ENCODE peak calls at places on chromosomes 13 and 19, in four cellular contexts. One of them, this sample, is unnamed.

GRCh38 chr13:50208826-50209335 is 193.6 kb downstream of the KCNRG start:
- DNase-seq in NCI-H1092: no peak
- DNase-seq in GM12865: peak
- DNase-seq in RWPE1: no peak
- DNase-seq in this sample: no peak

GRCh38 chr13:94479559-94480095 is at the start of gene DCT:
- DNase-seq in GM12865: no peak
- DNase-seq in RWPE1: no peak
- DNase-seq in NCI-H1092: peak
- DNase-seq in this sample: no peak

GRCh38 chr19:13463296-13463695 is 43.0 kb downstream of the CACNA1A start:
- DNase-seq in NCI-H1092: no peak
- DNase-seq in GM12865: peak
- DNase-seq in RWPE1: peak
- DNase-seq in this sample: no peak

GRCh38 chr13:113168211-113168610 is 9.8 kb downstream of the PROZ start:
- DNase-seq in RWPE1: no peak
- DNase-seq in GM12865: no peak
- DNase-seq in NCI-H1092: no peak
- DNase-seq in this sample: no peak

GRCh38 chr19:15330801-15331418 is 1.4 kb downstream of the BRD4 start:
- DNase-seq in NCI-H1092: no peak
- DNase-seq in RWPE1: peak
- DNase-seq in GM12865: peak
- DNase-seq in this sample: no peak

GRCh38 chr13:105035092-105035491 is 1500.4 kb downstream of the EFNB2 start:
- DNase-seq in RWPE1: no peak
- DNase-seq in GM12865: no peak
- DNase-seq in NCI-H1092: no peak
- DNase-seq in this sample: no peak

GRCh38 chr13:44605275-44605674 is 29.1 kb upstream of the TSC22D1 start:
- DNase-seq in RWPE1: no peak
- DNase-seq in GM12865: no peak
- DNase-seq in NCI-H1092: no peak
- DNase-seq in this sample: no peak

GRCh38 chr19:47610902-47611301 is 2.0 kb downstream of the BICRA start:
- DNase-seq in RWPE1: no peak
- DNase-seq in NCI-H1092: no peak
- DNase-seq in GM12865: no peak
- DNase-seq in this sample: no peak

GRCh38 chr19:7337380-7338194 is 11.2 kb upstream of the ARHGEF18 start:
- DNase-seq in RWPE1: no peak
- DNase-seq in GM12865: peak
- DNase-seq in NCI-H1092: no peak
- DNase-seq in this sample: no peak

GRCh38 chr13:30877335-30877734 is 28.7 kb upstream of the MEDAG start:
- DNase-seq in NCI-H1092: no peak
- DNase-seq in RWPE1: no peak
- DNase-seq in GM12865: no peak
- DNase-seq in this sample: no peak

GRCh38 chr13:66312312-66313087 is 917.6 kb downstream of the PCDH9 start:
- DNase-seq in NCI-H1092: peak
- DNase-seq in RWPE1: no peak
- DNase-seq in GM12865: no peak
- DNase-seq in this sample: no peak

GRCh38 chr13:112748947-112749346 is 59.1 kb downstream of the ATP11A start:
- DNase-seq in GM12865: no peak
- DNase-seq in RWPE1: no peak
- DNase-seq in NCI-H1092: no peak
- DNase-seq in this sample: no peak

GRCh38 chr13:113291997-113292862 is 4.8 kb upstream of the LAMP1 start:
- DNase-seq in RWPE1: no peak
- DNase-seq in GM12865: no peak
- DNase-seq in NCI-H1092: no peak
- DNase-seq in this sample: no peak